ENCODE peak calls at places on chromosomes 13 and 19, in seven cellular contexts. F is lung microvascular endothelial cell; N is ureter; P is kidney tubule cell; L is fibroblast of the conjunctiva; A is stimulated activated CD4-positive, alpha-beta T cell treated with anti-CD3 and anti-CD28 coated beads, Interleukin-4, amount 100 ng/mL, for 1 hour; I is NAMALWA. S is an unnamed sample.

GRCh38 chr13:112962911-112963625 is 5.9 kb upstream of the MCF2L start:
- DNase-seq in F (no peak), N (no peak), P (no peak), L (no peak), A (no peak), I (no peak), S (no peak)

GRCh38 chr13:44362394-44363040 is 11.1 kb upstream of the SERP2 start:
- DNase-seq in F (peak; percentile 25), N (no peak), P (no peak), L (no peak), A (no peak), I (no peak), S (no peak)

GRCh38 chr19:2791440-2791839 is 6.1 kb downstream of the THOP1 start:
- DNase-seq in F (no peak), N (no peak), P (no peak), L (no peak), A (no peak), I (no peak), S (no peak)

GRCh38 chr19:3403489-3404323 is 37.3 kb downstream of the NFIC start:
- DNase-seq in F (peak; percentile 85), N (peak; percentile 93), P (peak; percentile 66), L (peak; percentile 90), A (no peak), I (no peak), S (no peak)

GRCh38 chr19:33324628-33325027 is 22.3 kb upstream of the CEBPA start:
- DNase-seq in F (no peak), N (no peak), P (no peak), L (no peak), A (no peak), I (no peak), S (no peak)

GRCh38 chr13:30696278-30697176 is 38.8 kb upstream of the ALOX5AP start:
- DNase-seq in F (peak; percentile 37), N (no peak), P (peak; percentile 58), L (no peak), A (no peak), I (no peak), S (no peak)

GRCh38 chr19:31589109-31589508 is 239.9 kb upstream of the TSHZ3 start:
- DNase-seq in F (no peak), N (no peak), P (no peak), L (no peak), A (no peak), I (no peak), S (no peak)

GRCh38 chr19:54206030-54206830 is 5.6 kb downstream of the RPS9 start:
- DNase-seq in F (no peak), N (no peak), P (no peak), L (no peak), A (no peak), I (no peak), S (no peak)

GRCh38 chr13:113935081-113935511 is 38.8 kb downstream of the C13orf46 start:
- DNase-seq in F (peak; percentile 72), N (no peak), P (no peak), L (no peak), A (no peak), I (no peak), S (no peak)